ENCODE peak calls at places on chromosomes 4 and X, in nine cellular contexts. G, W, K, R, E, Q, Y, N and U are unnamed samples.

GRCh38 chrX:100695302-100695701 is 36.6 kb downstream of the SYTL4 start:
- DNase-seq in G (no peak), W (no peak), K (no peak), R (no peak), E (no peak), Q (no peak), Y (no peak), N (no peak), U (no peak)

GRCh38 chr4:71941001-71941400 is 90.8 kb upstream of the NPFFR2 start:
- DNase-seq in G (no peak), W (no peak), K (no peak), R (peak), E (no peak), Q (no peak), Y (peak), N (no peak), U (no peak)

GRCh38 chr4:55736605-55737183 is 82.9 kb upstream of the EXOC1L start:
- DNase-seq in G (no peak), W (no peak), K (no peak), R (no peak), E (no peak), Q (no peak), Y (no peak), N (no peak), U (no peak)

GRCh38 chrX:20361081-20361889 is 94.6 kb upstream of the RPS6KA3 start:
- DNase-seq in G (peak), W (no peak), K (no peak), R (peak), E (no peak), Q (no peak), Y (no peak), N (no peak), U (no peak)

GRCh38 chr4:147513051-147513450 is 32.2 kb downstream of the EDNRA start:
- DNase-seq in G (no peak), W (no peak), K (no peak), R (no peak), E (no peak), Q (no peak), Y (no peak), N (no peak), U (no peak)

GRCh38 chrX:20267924-20268701 is 1.4 kb upstream of the RPS6KA3 start:
- DNase-seq in G (peak), W (peak), K (no peak), R (peak), E (peak), Q (peak), Y (peak), N (peak), U (no peak)

GRCh38 chr4:36709986-36710385 is 428.6 kb downstream of the DTHD1 start:
- DNase-seq in G (no peak), W (no peak), K (no peak), R (no peak), E (no peak), Q (no peak), Y (no peak), N (no peak), U (no peak)

GRCh38 chrX:72396117-72396516 is 90.4 kb upstream of the CITED1 start:
- DNase-seq in G (no peak), W (no peak), K (no peak), R (no peak), E (peak), Q (no peak), Y (peak), N (no peak), U (no peak)

GRCh38 chrX:67734111-67734753 is 190.4 kb downstream of the AR start:
- DNase-seq in G (no peak), W (no peak), K (no peak), R (no peak), E (no peak), Q (no peak), Y (no peak), N (no peak), U (no peak)

GRCh38 chrX:112008724-112009123 is 73.9 kb downstream of the TRPC5 start:
- DNase-seq in G (no peak), W (no peak), K (no peak), R (no peak), E (no peak), Q (no peak), Y (no peak), N (no peak), U (no peak)

GRCh38 chr4:173194175-173194574 is 25.6 kb downstream of the GALNT7 start:
- DNase-seq in G (no peak), W (no peak), K (no peak), R (no peak), E (no peak), Q (no peak), Y (no peak), N (no peak), U (no peak)

GRCh38 chrX:153723351-153724251 is 586 bp downstream of the BCAP31 start:
- DNase-seq in G (no peak), W (peak), K (peak), R (peak), E (no peak), Q (no peak), Y (no peak), N (peak), U (no peak)

GRCh38 chr4:188975271-188975670 is 836.0 kb downstream of the TRIML1 start:
- DNase-seq in G (no peak), W (no peak), K (no peak), R (no peak), E (no peak), Q (no peak), Y (no peak), N (no peak), U (no peak)

GRCh38 chr4:7266525-7267292 is 74.4 kb downstream of the SORCS2 start:
- DNase-seq in G (no peak), W (no peak), K (peak), R (no peak), E (no peak), Q (no peak), Y (no peak), N (no peak), U (peak)

GRCh38 chrX:107627792-107628661 is at the start of gene PRPS1:
- DNase-seq in G (peak), W (peak), K (peak), R (peak), E (peak), Q (peak), Y (peak), N (peak), U (peak)
- TF ChIP-seq POLR2A in G (peak), W (peak), K (peak), R (peak), E (no peak), Q (peak), Y (peak), N (peak), U (peak)

GRCh38 chr4:40040908-40041307 is 15.7 kb upstream of the N4BP2 start:
- DNase-seq in G (no peak), W (no peak), K (no peak), R (no peak), E (no peak), Q (no peak), Y (no peak), N (no peak), U (no peak)

GRCh38 chr4:40043786-40044185 is 12.9 kb upstream of the N4BP2 start:
- DNase-seq in G (no peak), W (no peak), K (no peak), R (no peak), E (no peak), Q (no peak), Y (no peak), N (no peak), U (no peak)

DNA sequence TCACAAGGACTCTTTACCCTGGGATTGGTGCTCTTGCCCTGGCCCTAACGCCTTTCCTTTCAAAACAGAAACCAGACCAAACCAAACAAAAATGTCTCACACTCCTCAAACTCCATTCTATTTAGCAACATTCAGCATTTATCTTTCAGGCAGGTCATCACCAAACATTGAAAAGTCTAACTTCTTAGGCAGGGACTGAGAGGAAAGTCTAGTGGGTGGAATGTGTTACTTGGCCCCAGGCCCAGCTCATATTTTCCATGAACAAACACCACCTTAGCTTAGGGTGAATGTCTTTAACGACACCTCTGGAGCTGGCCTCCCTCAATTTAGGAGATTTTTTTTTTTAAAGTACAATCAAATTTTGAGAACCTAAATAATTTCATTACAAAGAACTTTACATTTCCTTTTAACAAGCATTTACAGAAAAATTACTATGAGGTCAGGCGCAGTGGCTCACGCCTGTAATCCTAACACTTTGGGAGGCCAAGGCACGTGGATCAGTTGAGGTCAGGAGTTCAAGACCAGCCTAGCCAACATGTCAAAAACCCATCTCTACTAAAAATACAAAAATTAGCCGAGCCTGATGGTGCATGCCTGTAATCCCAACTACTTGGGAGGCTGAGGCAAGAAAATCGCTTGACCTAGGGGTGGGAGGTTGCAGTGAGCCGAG is 10.2 kb upstream of the N4BP2 start:
- DNase-seq in G (peak), W (no peak), K (peak), R (peak), E (peak), Q (no peak), Y (no peak), N (no peak), U (no peak)
- TF ChIP-seq POLR2A in G (no peak), W (no peak), K (no peak), R (no peak), E (no peak), Q (no peak), Y (no peak), N (no peak), U (no peak)

DNA sequence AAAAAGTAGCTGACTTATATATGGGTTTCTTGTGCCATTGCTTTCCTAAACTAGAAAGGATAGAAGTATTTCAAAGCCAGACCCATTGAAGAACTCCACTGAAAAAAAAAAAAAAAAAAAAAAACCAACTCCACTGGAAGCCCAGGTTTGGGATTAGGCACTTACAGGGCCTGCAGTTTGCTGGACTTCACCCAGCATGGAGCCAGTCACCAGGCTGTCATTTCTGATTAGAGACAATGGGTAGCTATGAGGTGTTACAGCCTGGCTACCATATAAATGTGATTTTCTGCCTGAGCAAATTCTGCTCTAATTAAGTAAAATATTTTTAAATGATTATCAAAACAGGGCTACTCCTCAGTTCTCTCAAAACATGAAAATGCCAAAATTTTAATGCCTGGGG is 49.5 kb downstream of the HS6ST2 start:
- DNase-seq in G (no peak), W (no peak), K (no peak), R (no peak), E (no peak), Q (no peak), Y (no peak), N (no peak), U (no peak)
- TF ChIP-seq POLR2A in G (no peak), W (no peak), K (no peak), R (no peak), E (no peak), Q (no peak), Y (no peak), N (no peak), U (no peak)

GRCh38 chr4:110622841-110623709 is at the start of gene PITX2:
- DNase-seq in G (no peak), W (peak), K (no peak), R (peak), E (peak), Q (peak), Y (peak), N (peak), U (no peak)
- TF ChIP-seq POLR2A in G (no peak), W (no peak), K (no peak), R (no peak), E (no peak), Q (no peak), Y (no peak), N (no peak), U (no peak)

DNA sequence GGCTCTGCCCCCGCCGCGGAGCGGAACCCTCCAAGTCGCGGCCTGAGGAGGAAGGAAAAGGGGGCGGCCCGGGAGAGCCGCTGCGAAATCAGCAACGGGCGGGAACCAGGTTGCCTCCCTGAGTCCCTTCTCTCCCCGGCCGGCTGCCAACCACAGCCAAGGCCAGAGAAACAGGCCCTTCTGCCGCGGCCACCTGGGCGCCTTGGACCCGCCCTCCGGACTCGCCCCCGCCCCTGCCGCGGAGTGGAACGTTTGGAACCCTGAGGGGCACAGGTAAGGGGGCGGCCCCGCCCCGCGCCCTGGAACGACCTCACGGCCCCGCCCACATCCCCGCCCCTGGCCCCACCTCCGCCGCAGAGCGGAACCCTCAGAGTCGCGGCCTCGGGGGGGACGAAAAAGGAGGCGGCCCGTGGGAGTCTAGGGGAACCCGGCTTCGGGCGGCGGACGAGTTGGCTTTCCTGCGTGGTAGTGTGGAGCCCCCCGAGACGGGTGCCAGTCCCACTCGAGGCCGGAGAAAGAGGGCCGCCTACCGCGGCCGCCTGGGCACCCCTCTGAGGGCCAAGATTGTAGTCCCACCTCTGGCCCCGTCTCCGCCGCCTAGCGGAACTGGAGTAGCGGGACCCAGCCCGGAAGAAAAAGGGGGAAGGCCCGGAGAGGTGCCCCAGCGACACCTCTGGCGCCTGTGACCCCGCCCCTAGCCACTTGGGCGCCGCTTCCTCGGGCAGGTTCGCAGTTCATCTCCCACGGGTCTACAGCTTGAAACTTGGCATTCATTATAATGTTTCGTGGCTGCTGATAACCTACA is 669 bp upstream of the PHKA2 start:
- DNase-seq in G (peak), W (peak), K (peak), R (peak), E (peak), Q (peak), Y (peak), N (peak), U (peak)
- TF ChIP-seq POLR2A in G (no peak), W (peak), K (peak), R (peak), E (no peak), Q (no peak), Y (no peak), N (no peak), U (no peak)

DNA sequence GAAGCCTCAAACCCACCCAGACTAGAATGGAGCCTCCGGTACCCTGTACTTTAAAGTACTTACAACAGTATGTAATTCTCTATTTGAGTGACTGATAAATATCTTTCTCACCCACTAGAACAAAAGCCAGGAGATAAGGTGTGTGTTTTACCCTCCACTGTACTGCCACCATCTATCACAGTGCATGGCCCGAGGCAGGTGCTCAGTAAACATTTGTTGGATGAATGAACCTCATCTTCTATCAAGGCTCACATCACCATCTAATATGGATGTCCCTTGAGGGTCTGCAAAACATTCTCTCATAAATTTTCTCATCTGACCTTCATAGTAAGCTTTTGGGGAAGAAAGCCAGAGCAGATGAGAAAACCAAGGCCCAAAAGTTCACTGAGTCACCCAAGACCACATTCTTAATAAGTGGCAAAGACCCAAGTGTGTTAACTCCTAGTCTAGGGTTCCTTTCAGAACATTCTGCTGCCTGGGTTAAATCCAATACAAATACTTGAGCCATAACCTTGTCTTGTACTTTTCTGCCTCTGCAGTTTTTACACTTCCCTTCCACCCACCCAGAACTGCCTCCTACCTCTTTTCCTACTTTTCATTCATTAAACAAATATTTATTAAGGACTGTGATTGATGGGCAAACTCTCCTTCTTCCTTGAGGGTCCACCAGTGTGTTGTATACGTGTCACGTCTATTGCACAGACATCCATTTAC is 35.8 kb downstream of the APBB2 start:
- DNase-seq in G (peak), W (no peak), K (no peak), R (no peak), E (no peak), Q (no peak), Y (no peak), N (no peak), U (no peak)
- TF ChIP-seq POLR2A in G (no peak), W (no peak), K (no peak), R (no peak), E (no peak), Q (no peak), Y (no peak), N (no peak), U (no peak)